ENCODE peak calls at places on chromosome 1, in six cellular contexts. One of them, this sample, is unnamed.

GRCh38 chr1:201253906-201254624 is 29.2 kb upstream of the PKP1 start:
- DNase-seq in mammary epithelial cell: no peak
- DNase-seq in lung: peak
- DNase-seq in glutamatergic neuron: no peak
- DNase-seq in vagina: peak
- DNase-seq in cardiac fibroblast: no peak
- DNase-seq in this sample: no peak

GRCh38 chr1:156667968-156668709 is 9.1 kb downstream of the NES start:
- DNase-seq in vagina: no peak
- DNase-seq in mammary epithelial cell: no peak
- DNase-seq in glutamatergic neuron: no peak
- DNase-seq in lung: no peak
- DNase-seq in cardiac fibroblast: no peak
- DNase-seq in this sample: no peak

GRCh38 chr1:183914283-183914682 is 109.4 kb downstream of the RGL1 start:
- DNase-seq in vagina: no peak
- DNase-seq in mammary epithelial cell: no peak
- DNase-seq in glutamatergic neuron: no peak
- DNase-seq in cardiac fibroblast: peak
- DNase-seq in lung: no peak
- DNase-seq in this sample: no peak

GRCh38 chr1:100353073-100353801 is 931 bp downstream of the CDC14A start:
- DNase-seq in lung: peak
- DNase-seq in glutamatergic neuron: peak
- DNase-seq in mammary epithelial cell: peak
- DNase-seq in cardiac fibroblast: no peak
- DNase-seq in vagina: no peak
- DNase-seq in this sample: peak

GRCh38 chr1:83583351-83584014 is 415.4 kb downstream of the TTLL7 start:
- DNase-seq in glutamatergic neuron: no peak
- DNase-seq in vagina: no peak
- DNase-seq in cardiac fibroblast: no peak
- DNase-seq in lung: no peak
- DNase-seq in mammary epithelial cell: no peak
- DNase-seq in this sample: no peak

GRCh38 chr1:208201241-208201640 is 42.9 kb downstream of the PLXNA2 start:
- DNase-seq in vagina: no peak
- DNase-seq in lung: peak
- DNase-seq in cardiac fibroblast: peak
- DNase-seq in glutamatergic neuron: no peak
- DNase-seq in mammary epithelial cell: peak
- DNase-seq in this sample: no peak

GRCh38 chr1:244214009-244214967 is 163.2 kb downstream of the ZBTB18 start:
- DNase-seq in cardiac fibroblast: peak
- DNase-seq in mammary epithelial cell: peak
- DNase-seq in lung: no peak
- DNase-seq in glutamatergic neuron: peak
- DNase-seq in vagina: peak
- DNase-seq in this sample: no peak

GRCh38 chr1:226002667-226003501 is 3.7 kb upstream of the SDE2 start:
- DNase-seq in lung: peak
- DNase-seq in glutamatergic neuron: peak
- DNase-seq in vagina: no peak
- DNase-seq in mammary epithelial cell: peak
- DNase-seq in cardiac fibroblast: peak
- DNase-seq in this sample: peak

GRCh38 chr1:51230501-51231078 is 5.5 kb upstream of the RNF11 start:
- DNase-seq in cardiac fibroblast: no peak
- DNase-seq in lung: no peak
- DNase-seq in glutamatergic neuron: no peak
- DNase-seq in vagina: no peak
- DNase-seq in mammary epithelial cell: peak
- DNase-seq in this sample: no peak

GRCh38 chr1:204650911-204651570 is 34.5 kb downstream of the LRRN2 start:
- DNase-seq in cardiac fibroblast: no peak
- DNase-seq in lung: no peak
- DNase-seq in mammary epithelial cell: no peak
- DNase-seq in vagina: no peak
- DNase-seq in glutamatergic neuron: no peak
- DNase-seq in this sample: no peak

GRCh38 chr1:12314328-12314903 is 84.6 kb downstream of the VPS13D start:
- DNase-seq in vagina: no peak
- DNase-seq in glutamatergic neuron: no peak
- DNase-seq in lung: no peak
- DNase-seq in cardiac fibroblast: peak
- DNase-seq in mammary epithelial cell: no peak
- DNase-seq in this sample: no peak

GRCh38 chr1:12107718-12108117 is 44.6 kb downstream of the TNFRSF8 start:
- DNase-seq in mammary epithelial cell: no peak
- DNase-seq in vagina: no peak
- DNase-seq in glutamatergic neuron: no peak
- DNase-seq in lung: no peak
- DNase-seq in cardiac fibroblast: no peak
- DNase-seq in this sample: no peak

GRCh38 chr1:206754011-206754410 is 16.6 kb upstream of the IL19 start:
- DNase-seq in mammary epithelial cell: peak
- DNase-seq in lung: no peak
- DNase-seq in cardiac fibroblast: peak
- DNase-seq in glutamatergic neuron: no peak
- DNase-seq in vagina: no peak
- DNase-seq in this sample: no peak

GRCh38 chr1:151985768-151986167 is 7.9 kb downstream of the S100A10 start:
- DNase-seq in glutamatergic neuron: no peak
- DNase-seq in mammary epithelial cell: no peak
- DNase-seq in vagina: no peak
- DNase-seq in cardiac fibroblast: no peak
- DNase-seq in lung: no peak
- DNase-seq in this sample: no peak

GRCh38 chr1:170067253-170067819 is 7.2 kb downstream of the KIFAP3 start:
- DNase-seq in glutamatergic neuron: no peak
- DNase-seq in cardiac fibroblast: no peak
- DNase-seq in mammary epithelial cell: no peak
- DNase-seq in lung: no peak
- DNase-seq in vagina: no peak
- DNase-seq in this sample: no peak
- TF ChIP-seq CTCF in glutamatergic neuron: no peak
- TF ChIP-seq CTCF in cardiac fibroblast: no peak
- TF ChIP-seq CTCF in mammary epithelial cell: no peak
- TF ChIP-seq CTCF in lung: no peak
- TF ChIP-seq CTCF in vagina: no peak
- TF ChIP-seq CTCF in this sample: no peak

GRCh38 chr1:77825356-77825709 is 45.9 kb downstream of the MIGA1 start:
- DNase-seq in glutamatergic neuron: no peak
- DNase-seq in cardiac fibroblast: peak
- DNase-seq in vagina: no peak
- DNase-seq in mammary epithelial cell: peak
- DNase-seq in lung: peak
- DNase-seq in this sample: no peak
- TF ChIP-seq CTCF in glutamatergic neuron: no peak
- TF ChIP-seq CTCF in cardiac fibroblast: no peak
- TF ChIP-seq CTCF in vagina: no peak
- TF ChIP-seq CTCF in mammary epithelial cell: peak
- TF ChIP-seq CTCF in lung: no peak
- TF ChIP-seq CTCF in this sample: peak

DNA sequence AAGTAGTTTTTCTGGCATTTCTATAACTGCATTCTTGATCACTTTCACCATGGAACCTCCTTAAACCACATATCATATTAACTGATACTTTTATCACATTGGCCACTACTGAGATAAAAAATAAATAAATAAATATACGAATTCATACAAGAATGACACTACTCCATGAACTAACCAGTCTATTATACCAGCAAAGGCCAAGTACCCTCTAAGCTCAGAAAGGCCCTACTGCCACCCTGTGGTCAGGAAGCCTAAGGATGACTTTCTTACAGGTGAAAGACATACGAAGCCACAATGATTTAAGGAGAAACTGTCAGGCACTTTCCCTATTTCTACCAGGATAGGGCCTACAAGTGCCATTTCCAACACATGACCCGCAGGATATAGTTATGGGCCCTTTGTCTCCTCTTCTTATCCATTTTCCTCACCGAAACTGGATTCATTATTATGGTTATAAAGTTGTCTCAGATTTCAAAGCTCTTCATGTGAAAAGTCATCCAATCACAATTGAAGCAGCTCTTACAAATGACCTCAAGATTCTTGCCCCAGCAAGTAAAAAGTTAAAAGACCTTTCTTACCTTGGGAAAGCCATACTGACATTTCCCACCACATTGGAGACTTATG is 23.9 kb downstream of the DNAJC8 start:
- DNase-seq in vagina: no peak
- DNase-seq in glutamatergic neuron: peak
- DNase-seq in lung: peak
- DNase-seq in mammary epithelial cell: peak
- DNase-seq in cardiac fibroblast: peak
- DNase-seq in this sample: peak
- TF ChIP-seq CTCF in vagina: peak
- TF ChIP-seq CTCF in glutamatergic neuron: peak
- TF ChIP-seq CTCF in lung: peak
- TF ChIP-seq CTCF in mammary epithelial cell: peak
- TF ChIP-seq CTCF in cardiac fibroblast: peak
- TF ChIP-seq CTCF in this sample: peak

DNA sequence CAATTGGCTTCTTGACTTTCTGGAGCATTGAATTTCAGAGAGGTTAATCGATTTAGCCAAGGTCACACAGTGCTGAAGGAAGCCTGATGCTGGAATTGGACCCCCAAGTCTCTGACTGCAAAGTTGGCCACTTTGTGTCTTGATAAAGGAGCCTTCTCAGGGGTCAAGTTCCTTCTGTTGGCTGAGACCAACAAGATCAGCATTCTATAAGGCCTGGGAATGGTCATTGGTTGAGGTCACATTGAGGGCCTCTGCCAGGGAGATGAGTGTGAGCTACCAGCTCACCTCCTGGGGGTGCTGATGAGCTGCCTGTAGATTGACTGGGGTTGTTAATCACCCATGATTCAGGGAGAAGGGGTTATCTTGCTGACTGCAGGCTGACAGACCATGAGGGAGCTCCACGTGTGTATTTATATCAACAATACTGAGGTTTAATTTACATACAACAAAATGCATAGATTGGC is 54.5 kb downstream of the RPS6KA1 start:
- DNase-seq in mammary epithelial cell: no peak
- DNase-seq in cardiac fibroblast: peak
- DNase-seq in lung: no peak
- DNase-seq in vagina: no peak
- DNase-seq in glutamatergic neuron: no peak
- DNase-seq in this sample: no peak
- TF ChIP-seq CTCF in mammary epithelial cell: peak
- TF ChIP-seq CTCF in cardiac fibroblast: peak
- TF ChIP-seq CTCF in lung: no peak
- TF ChIP-seq CTCF in vagina: no peak
- TF ChIP-seq CTCF in glutamatergic neuron: no peak
- TF ChIP-seq CTCF in this sample: no peak